ENCODE peak calls at places on chromosomes 2 and 18, in five cellular contexts. One of them, this sample, is unnamed.

GRCh38 chr18:25322806-25323205 is 29.2 kb downstream of the ZNF521 start:
- DNase-seq in heart right ventricle: no peak
- DNase-seq in naive thymus-derived CD4-positive, alpha-beta T cell: no peak
- DNase-seq in CD8-positive, alpha-beta T cell: no peak
- DNase-seq in adrenal gland: no peak
- DNase-seq in this sample: no peak

GRCh38 chr18:3692113-3692621 is 242.2 kb downstream of the TGIF1 start:
- DNase-seq in adrenal gland: no peak
- DNase-seq in heart right ventricle: no peak
- DNase-seq in CD8-positive, alpha-beta T cell: no peak
- DNase-seq in naive thymus-derived CD4-positive, alpha-beta T cell: no peak
- DNase-seq in this sample: no peak

GRCh38 chr2:151730242-151730975 is 3.9 kb downstream of the NEB start:
- DNase-seq in CD8-positive, alpha-beta T cell: no peak
- DNase-seq in adrenal gland: no peak
- DNase-seq in heart right ventricle: no peak
- DNase-seq in naive thymus-derived CD4-positive, alpha-beta T cell: no peak
- DNase-seq in this sample: no peak

GRCh38 chr2:207230261-207231105 is 64.7 kb upstream of the KLF7 start:
- DNase-seq in CD8-positive, alpha-beta T cell: no peak
- DNase-seq in adrenal gland: no peak
- DNase-seq in naive thymus-derived CD4-positive, alpha-beta T cell: no peak
- DNase-seq in heart right ventricle: no peak
- DNase-seq in this sample: no peak

GRCh38 chr18:60176271-60176670 is 196.3 kb downstream of the MC4R start:
- DNase-seq in CD8-positive, alpha-beta T cell: no peak
- DNase-seq in heart right ventricle: no peak
- DNase-seq in adrenal gland: no peak
- DNase-seq in naive thymus-derived CD4-positive, alpha-beta T cell: no peak
- DNase-seq in this sample: no peak

GRCh38 chr18:46039967-46040746 is 31.9 kb downstream of the PSTPIP2 start:
- DNase-seq in heart right ventricle: no peak
- DNase-seq in adrenal gland: no peak
- DNase-seq in CD8-positive, alpha-beta T cell: no peak
- DNase-seq in naive thymus-derived CD4-positive, alpha-beta T cell: no peak
- DNase-seq in this sample: no peak

GRCh38 chr18:64519191-64519590 is 370.3 kb upstream of the LINC00305 start:
- DNase-seq in CD8-positive, alpha-beta T cell: no peak
- DNase-seq in adrenal gland: no peak
- DNase-seq in naive thymus-derived CD4-positive, alpha-beta T cell: no peak
- DNase-seq in heart right ventricle: no peak
- DNase-seq in this sample: no peak

GRCh38 chr2:20474757-20475566 is 28.1 kb downstream of the RHOB start:
- DNase-seq in naive thymus-derived CD4-positive, alpha-beta T cell: no peak
- DNase-seq in adrenal gland: no peak
- DNase-seq in CD8-positive, alpha-beta T cell: peak; percentile 15
- DNase-seq in heart right ventricle: no peak
- DNase-seq in this sample: no peak

GRCh38 chr18:31100598-31101147 is 1.5 kb downstream of the DSC2 start:
- DNase-seq in heart right ventricle: peak; percentile 11
- DNase-seq in naive thymus-derived CD4-positive, alpha-beta T cell: no peak
- DNase-seq in adrenal gland: no peak
- DNase-seq in CD8-positive, alpha-beta T cell: no peak
- DNase-seq in this sample: no peak

GRCh38 chr2:17658251-17658843 is 95.3 kb downstream of the SMC6 start:
- DNase-seq in heart right ventricle: no peak
- DNase-seq in naive thymus-derived CD4-positive, alpha-beta T cell: no peak
- DNase-seq in CD8-positive, alpha-beta T cell: no peak
- DNase-seq in adrenal gland: no peak
- DNase-seq in this sample: no peak

GRCh38 chr2:121530210-121530562 is 494 bp upstream of the RNU4ATAC start:
- DNase-seq in heart right ventricle: peak; percentile 71
- DNase-seq in CD8-positive, alpha-beta T cell: no peak
- DNase-seq in adrenal gland: peak; percentile 66
- DNase-seq in naive thymus-derived CD4-positive, alpha-beta T cell: no peak
- DNase-seq in this sample: peak; percentile 25

GRCh38 chr18:56068030-56068671 is 480.2 kb upstream of the TCF4 start:
- DNase-seq in heart right ventricle: no peak
- DNase-seq in CD8-positive, alpha-beta T cell: no peak
- DNase-seq in adrenal gland: no peak
- DNase-seq in naive thymus-derived CD4-positive, alpha-beta T cell: no peak
- DNase-seq in this sample: no peak

GRCh38 chr18:48889115-48889941 is 61.4 kb downstream of the SMAD7 start:
- DNase-seq in adrenal gland: peak; percentile 67
- DNase-seq in CD8-positive, alpha-beta T cell: no peak
- DNase-seq in naive thymus-derived CD4-positive, alpha-beta T cell: no peak
- DNase-seq in heart right ventricle: peak; percentile 63
- DNase-seq in this sample: no peak

GRCh38 chr2:143433158-143433557 is 303.9 kb downstream of the ARHGAP15 start:
- DNase-seq in naive thymus-derived CD4-positive, alpha-beta T cell: no peak
- DNase-seq in CD8-positive, alpha-beta T cell: no peak
- DNase-seq in adrenal gland: no peak
- DNase-seq in heart right ventricle: no peak
- DNase-seq in this sample: no peak

GRCh38 chr2:236271851-236272250 is 7.6 kb upstream of the ASB18 start:
- DNase-seq in naive thymus-derived CD4-positive, alpha-beta T cell: no peak
- DNase-seq in CD8-positive, alpha-beta T cell: no peak
- DNase-seq in adrenal gland: no peak
- DNase-seq in heart right ventricle: no peak
- DNase-seq in this sample: no peak

GRCh38 chr2:241040811-241041334 is 42.5 kb downstream of the SNED1 start:
- DNase-seq in CD8-positive, alpha-beta T cell: no peak
- DNase-seq in naive thymus-derived CD4-positive, alpha-beta T cell: no peak
- DNase-seq in adrenal gland: no peak
- DNase-seq in heart right ventricle: no peak
- DNase-seq in this sample: no peak

GRCh38 chr2:66845307-66845706 is 410.4 kb downstream of the MEIS1 start:
- DNase-seq in CD8-positive, alpha-beta T cell: no peak
- DNase-seq in adrenal gland: no peak
- DNase-seq in heart right ventricle: no peak
- DNase-seq in naive thymus-derived CD4-positive, alpha-beta T cell: no peak
- DNase-seq in this sample: no peak

GRCh38 chr18:487371-487770 is 13.1 kb downstream of the COLEC12 start:
- DNase-seq in heart right ventricle: no peak
- DNase-seq in naive thymus-derived CD4-positive, alpha-beta T cell: no peak
- DNase-seq in adrenal gland: no peak
- DNase-seq in CD8-positive, alpha-beta T cell: no peak
- DNase-seq in this sample: no peak

GRCh38 chr2:213065583-213066444 is 85.6 kb downstream of the IKZF2 start:
- DNase-seq in heart right ventricle: peak; percentile 29
- DNase-seq in adrenal gland: peak; percentile 32
- DNase-seq in CD8-positive, alpha-beta T cell: no peak
- DNase-seq in naive thymus-derived CD4-positive, alpha-beta T cell: peak; percentile 4
- DNase-seq in this sample: no peak

GRCh38 chr2:9972621-9973445 is 21.3 kb downstream of the GRHL1 start:
- DNase-seq in adrenal gland: no peak
- DNase-seq in heart right ventricle: no peak
- DNase-seq in CD8-positive, alpha-beta T cell: no peak
- DNase-seq in naive thymus-derived CD4-positive, alpha-beta T cell: no peak
- DNase-seq in this sample: no peak

GRCh38 chr2:239298126-239298804 is 102.6 kb downstream of the HDAC4 start:
- DNase-seq in CD8-positive, alpha-beta T cell: peak; percentile 80
- DNase-seq in adrenal gland: no peak
- DNase-seq in naive thymus-derived CD4-positive, alpha-beta T cell: peak; percentile 73
- DNase-seq in heart right ventricle: no peak
- DNase-seq in this sample: no peak

GRCh38 chr2:10239561-10239967 is 63.1 kb upstream of the HPCAL1 start:
- DNase-seq in CD8-positive, alpha-beta T cell: no peak
- DNase-seq in heart right ventricle: no peak
- DNase-seq in adrenal gland: no peak
- DNase-seq in naive thymus-derived CD4-positive, alpha-beta T cell: no peak
- DNase-seq in this sample: no peak

GRCh38 chr2:236714061-236714460 is 144.4 kb downstream of the ACKR3 start:
- DNase-seq in naive thymus-derived CD4-positive, alpha-beta T cell: no peak
- DNase-seq in heart right ventricle: no peak
- DNase-seq in adrenal gland: no peak
- DNase-seq in CD8-positive, alpha-beta T cell: no peak
- DNase-seq in this sample: no peak

GRCh38 chr2:240404174-240404852 is 31.1 kb upstream of the GPC1 start:
- DNase-seq in naive thymus-derived CD4-positive, alpha-beta T cell: no peak
- DNase-seq in heart right ventricle: no peak
- DNase-seq in CD8-positive, alpha-beta T cell: peak; percentile 31
- DNase-seq in adrenal gland: no peak
- DNase-seq in this sample: no peak

GRCh38 chr18:69705987-69706386 is 241.7 kb downstream of the CD226 start:
- DNase-seq in CD8-positive, alpha-beta T cell: no peak
- DNase-seq in naive thymus-derived CD4-positive, alpha-beta T cell: no peak
- DNase-seq in adrenal gland: no peak
- DNase-seq in heart right ventricle: no peak
- DNase-seq in this sample: no peak

GRCh38 chr2:195566201-195566600 is 90.8 kb upstream of the SLC39A10 start:
- DNase-seq in naive thymus-derived CD4-positive, alpha-beta T cell: no peak
- DNase-seq in heart right ventricle: no peak
- DNase-seq in adrenal gland: no peak
- DNase-seq in CD8-positive, alpha-beta T cell: no peak
- DNase-seq in this sample: no peak

GRCh38 chr2:206212673-206213513 is 53.2 kb downstream of the EEF1B2 start:
- DNase-seq in CD8-positive, alpha-beta T cell: no peak
- DNase-seq in naive thymus-derived CD4-positive, alpha-beta T cell: no peak
- DNase-seq in adrenal gland: no peak
- DNase-seq in heart right ventricle: no peak
- DNase-seq in this sample: no peak

GRCh38 chr2:135685361-135685760 is 56.3 kb upstream of the UBXN4 start:
- DNase-seq in heart right ventricle: no peak
- DNase-seq in CD8-positive, alpha-beta T cell: no peak
- DNase-seq in adrenal gland: no peak
- DNase-seq in naive thymus-derived CD4-positive, alpha-beta T cell: no peak
- DNase-seq in this sample: no peak

GRCh38 chr2:60633615-60634014 is 80.2 kb upstream of the BCL11A start:
- DNase-seq in adrenal gland: no peak
- DNase-seq in CD8-positive, alpha-beta T cell: no peak
- DNase-seq in heart right ventricle: no peak
- DNase-seq in naive thymus-derived CD4-positive, alpha-beta T cell: no peak
- DNase-seq in this sample: no peak

GRCh38 chr2:236014408-236015131 is 153.6 kb downstream of the GBX2 start:
- DNase-seq in adrenal gland: no peak
- DNase-seq in naive thymus-derived CD4-positive, alpha-beta T cell: no peak
- DNase-seq in heart right ventricle: no peak
- DNase-seq in CD8-positive, alpha-beta T cell: no peak
- DNase-seq in this sample: no peak

GRCh38 chr18:68033466-68033865 is 516.9 kb upstream of the DSEL start:
- DNase-seq in adrenal gland: no peak
- DNase-seq in CD8-positive, alpha-beta T cell: no peak
- DNase-seq in heart right ventricle: no peak
- DNase-seq in naive thymus-derived CD4-positive, alpha-beta T cell: no peak
- DNase-seq in this sample: no peak

GRCh38 chr2:23221901-23222300 is 163.1 kb upstream of the KLHL29 start:
- DNase-seq in naive thymus-derived CD4-positive, alpha-beta T cell: no peak
- DNase-seq in heart right ventricle: no peak
- DNase-seq in CD8-positive, alpha-beta T cell: no peak
- DNase-seq in adrenal gland: no peak
- DNase-seq in this sample: no peak

GRCh38 chr2:168643979-168644378 is 158.5 kb upstream of the NOSTRIN start:
- DNase-seq in CD8-positive, alpha-beta T cell: no peak
- DNase-seq in heart right ventricle: no peak
- DNase-seq in adrenal gland: no peak
- DNase-seq in naive thymus-derived CD4-positive, alpha-beta T cell: no peak
- DNase-seq in this sample: no peak

GRCh38 chr2:84741182-84741822 is 139.6 kb downstream of the TRABD2A start:
- DNase-seq in heart right ventricle: peak; percentile 9
- DNase-seq in adrenal gland: no peak
- DNase-seq in CD8-positive, alpha-beta T cell: peak; percentile 77
- DNase-seq in naive thymus-derived CD4-positive, alpha-beta T cell: peak; percentile 28
- DNase-seq in this sample: no peak

GRCh38 chr2:227864161-227864756 is 7.2 kb upstream of the DAW1 start:
- DNase-seq in naive thymus-derived CD4-positive, alpha-beta T cell: no peak
- DNase-seq in heart right ventricle: no peak
- DNase-seq in CD8-positive, alpha-beta T cell: no peak
- DNase-seq in adrenal gland: no peak
- DNase-seq in this sample: no peak
- H3K4me3 ChIP-seq in naive thymus-derived CD4-positive, alpha-beta T cell: no peak overlapping the region
- H3K4me3 ChIP-seq in heart right ventricle: no peak overlapping the region
- H3K4me3 ChIP-seq in CD8-positive, alpha-beta T cell: no peak overlapping the region
- H3K4me3 ChIP-seq in adrenal gland: no peak overlapping the region
- H3K4me3 ChIP-seq in this sample: no peak overlapping the region

GRCh38 chr2:133674066-133674432 is 105.8 kb upstream of the NCKAP5 start:
- DNase-seq in CD8-positive, alpha-beta T cell: no peak
- DNase-seq in naive thymus-derived CD4-positive, alpha-beta T cell: no peak
- DNase-seq in heart right ventricle: no peak
- DNase-seq in adrenal gland: no peak
- DNase-seq in this sample: no peak
- H3K4me3 ChIP-seq in CD8-positive, alpha-beta T cell: no peak overlapping the region
- H3K4me3 ChIP-seq in naive thymus-derived CD4-positive, alpha-beta T cell: no peak overlapping the region
- H3K4me3 ChIP-seq in heart right ventricle: peak overlapping the region; percentile 48
- H3K4me3 ChIP-seq in adrenal gland: no peak overlapping the region
- H3K4me3 ChIP-seq in this sample: no peak overlapping the region

DNA sequence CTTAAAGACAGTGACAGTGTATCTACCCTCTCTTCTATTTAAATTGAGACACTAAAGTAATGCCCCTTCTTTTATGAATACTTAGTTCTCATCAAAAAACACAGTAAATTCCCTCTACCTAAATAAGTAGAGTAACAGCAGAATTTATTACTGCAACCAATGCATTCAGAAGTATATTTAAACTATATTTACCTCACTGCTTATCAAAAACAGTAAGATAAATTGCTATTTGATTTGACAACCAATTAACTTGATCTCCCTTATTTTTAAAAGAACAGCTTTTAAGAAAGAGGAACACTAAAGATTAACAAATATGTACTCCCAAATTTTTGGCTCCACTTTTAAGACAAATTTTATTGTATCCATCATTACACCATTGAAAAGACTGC is 4.8 kb downstream of the SATB2 start:
- DNase-seq in adrenal gland: no peak
- DNase-seq in naive thymus-derived CD4-positive, alpha-beta T cell: no peak
- DNase-seq in CD8-positive, alpha-beta T cell: no peak
- DNase-seq in heart right ventricle: no peak
- DNase-seq in this sample: no peak
- H3K4me3 ChIP-seq in adrenal gland: no peak overlapping the region
- H3K4me3 ChIP-seq in naive thymus-derived CD4-positive, alpha-beta T cell: no peak overlapping the region
- H3K4me3 ChIP-seq in CD8-positive, alpha-beta T cell: no peak overlapping the region
- H3K4me3 ChIP-seq in heart right ventricle: no peak overlapping the region
- H3K4me3 ChIP-seq in this sample: no peak overlapping the region

GRCh38 chr2:173402405-173402974 is 47.8 kb downstream of the CDCA7 start:
- DNase-seq in adrenal gland: peak; percentile 80
- DNase-seq in heart right ventricle: peak; percentile 65
- DNase-seq in CD8-positive, alpha-beta T cell: peak; percentile 84
- DNase-seq in naive thymus-derived CD4-positive, alpha-beta T cell: peak; percentile 70
- DNase-seq in this sample: no peak
- H3K4me3 ChIP-seq in adrenal gland: no peak overlapping the region
- H3K4me3 ChIP-seq in heart right ventricle: peak overlapping the region; percentile 32
- H3K4me3 ChIP-seq in CD8-positive, alpha-beta T cell: no peak overlapping the region
- H3K4me3 ChIP-seq in naive thymus-derived CD4-positive, alpha-beta T cell: no peak overlapping the region
- H3K4me3 ChIP-seq in this sample: peak overlapping the region; percentile 42

DNA sequence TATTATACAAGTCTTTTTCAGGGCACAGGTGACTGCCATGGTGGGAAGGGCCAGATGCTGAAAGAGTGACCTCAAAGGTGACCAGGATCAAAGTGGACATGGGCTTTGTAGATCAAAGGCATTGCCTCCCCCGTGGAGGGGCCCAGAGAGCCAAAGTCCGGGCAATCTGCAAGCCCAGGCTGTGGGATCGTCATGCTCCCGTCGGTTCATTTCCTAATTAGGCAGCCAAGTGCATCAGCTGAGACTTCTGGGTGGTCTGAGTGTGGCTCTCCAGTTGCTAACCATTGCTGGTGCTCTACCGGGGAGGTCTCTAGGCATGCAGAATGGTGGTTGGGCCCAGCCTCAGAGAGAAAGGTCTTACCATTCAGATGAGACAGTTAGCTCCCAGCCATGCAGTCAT is 61.6 kb downstream of the TRIB2 start:
- DNase-seq in adrenal gland: no peak
- DNase-seq in heart right ventricle: no peak
- DNase-seq in CD8-positive, alpha-beta T cell: no peak
- DNase-seq in naive thymus-derived CD4-positive, alpha-beta T cell: no peak
- DNase-seq in this sample: no peak
- H3K4me3 ChIP-seq in adrenal gland: no peak overlapping the region
- H3K4me3 ChIP-seq in heart right ventricle: no peak overlapping the region
- H3K4me3 ChIP-seq in CD8-positive, alpha-beta T cell: no peak overlapping the region
- H3K4me3 ChIP-seq in naive thymus-derived CD4-positive, alpha-beta T cell: no peak overlapping the region
- H3K4me3 ChIP-seq in this sample: no peak overlapping the region

This sample was measured in esophagus squamous epithelium.